ENCODE peak calls at places on chromosome 14, in six cellular contexts. J is spleen, Q is IMR-90, T is cerebellum, V is caudate nucleus, K is NCI-H1092 treated with DMSO at 0.1 percent for 48 hours. H is an unnamed sample.

GRCh38 chr14:38074754-38075153 is 132.9 kb upstream of the SSTR1 start:
- DNase-seq in T (no peak), K (no peak), Q (no peak), V (no peak), J (no peak), H (no peak)

GRCh38 chr14:64637735-64638473 is 66.3 kb upstream of the PLEKHG3 start:
- DNase-seq in T (no peak), J (no peak), K (no peak), V (no peak), Q (no peak), H (no peak)

GRCh38 chr14:66070542-66071319 is 415.4 kb upstream of the CCDC196 start:
- DNase-seq in Q (no peak), V (no peak), J (no peak), T (peak), K (peak), H (no peak)

GRCh38 chr14:91731986-91732385 is at the start of gene CATSPERB:
- DNase-seq in V (no peak), T (no peak), K (no peak), J (no peak), Q (no peak), H (no peak)

GRCh38 chr14:73721101-73721821 is 7.1 kb upstream of the PNMA1 start:
- DNase-seq in V (no peak), T (no peak), J (no peak), K (no peak), Q (no peak), H (no peak)

GRCh38 chr14:94317259-94317658 is 5.9 kb downstream of the SERPINA6 start:
- DNase-seq in Q (no peak), J (no peak), K (no peak), T (no peak), V (no peak), H (no peak)

GRCh38 chr14:64736271-64737131 is 32.3 kb downstream of the PLEKHG3 start:
- DNase-seq in J (peak), Q (no peak), V (no peak), K (peak), T (peak), H (no peak)

GRCh38 chr14:79659995-79660975 is 551.0 kb downstream of the DIO2 start:
- DNase-seq in K (peak), V (no peak), Q (no peak), T (no peak), J (no peak), H (no peak)

GRCh38 chr14:64812412-64812811 is 67.3 kb downstream of the SPTB start:
- DNase-seq in V (no peak), T (no peak), J (no peak), Q (no peak), K (peak), H (no peak)

GRCh38 chr14:79549515-79549914 is 661.8 kb downstream of the DIO2 start:
- DNase-seq in K (no peak), V (no peak), J (no peak), Q (peak), T (no peak), H (no peak)

GRCh38 chr14:71582705-71583104 is 349.5 kb upstream of the RGS6 start:
- DNase-seq in Q (peak), V (no peak), K (no peak), J (no peak), T (no peak), H (no peak)

GRCh38 chr14:62796431-62796830 is 248.8 kb downstream of the KCNH5 start:
- DNase-seq in T (no peak), V (no peak), J (no peak), K (no peak), Q (no peak), H (no peak)

GRCh38 chr14:105300542-105301102 is at the start of gene BRF1:
- DNase-seq in T (peak), Q (peak), K (peak), V (peak), J (peak), H (peak)

GRCh38 chr14:44396226-44396625 is 110.9 kb downstream of the FSCB start:
- DNase-seq in K (no peak), Q (no peak), V (no peak), T (no peak), J (no peak), H (no peak)

GRCh38 chr14:59161571-59162175 is 26.8 kb upstream of the DAAM1 start:
- DNase-seq in J (no peak), V (no peak), T (no peak), K (no peak), Q (peak), H (no peak)

GRCh38 chr14:89139404-89140247 is 277.4 kb downstream of the FOXN3 start:
- DNase-seq in Q (no peak), V (no peak), J (no peak), T (no peak), K (peak), H (no peak)

GRCh38 chr14:64209428-64210165 is 84.6 kb downstream of the ESR2 start:
- DNase-seq in T (peak), J (peak), V (no peak), Q (peak), K (no peak), H (no peak)

GRCh38 chr14:100711117-100711462 is 15.6 kb upstream of the DLK1 start:
- DNase-seq in K (no peak), T (no peak), V (no peak), Q (no peak), J (no peak), H (no peak)

GRCh38 chr14:59190372-59190771 is 1.9 kb downstream of the DAAM1 start:
- DNase-seq in J (no peak), T (peak), V (no peak), K (peak), Q (no peak), H (no peak)

GRCh38 chr14:37384870-37385596 is 187.3 kb downstream of the MIPOL1 start:
- DNase-seq in V (no peak), J (no peak), T (no peak), K (peak), Q (no peak), H (no peak)

GRCh38 chr14:105099778-105100177 is 34.5 kb upstream of the GPR132 start:
- DNase-seq in K (no peak), T (no peak), V (no peak), Q (no peak), J (no peak), H (no peak)

GRCh38 chr14:105700622-105701288 is 174.4 kb downstream of the TMEM121 start:
- DNase-seq in K (no peak), J (peak), T (no peak), V (no peak), Q (no peak), H (no peak)

GRCh38 chr14:32602699-32603098 is 273.6 kb downstream of the AKAP6 start:
- DNase-seq in K (no peak), J (no peak), V (no peak), Q (no peak), T (no peak), H (no peak)

GRCh38 chr14:51604078-51604477 is 47.6 kb upstream of the FRMD6 start:
- DNase-seq in J (no peak), V (no peak), Q (peak), T (no peak), K (no peak), H (no peak)

GRCh38 chr14:45258073-45258472 is 5.1 kb upstream of the MIS18BP1 start:
- DNase-seq in J (no peak), K (no peak), T (no peak), V (no peak), Q (no peak), H (no peak)